ENCODE peak calls at places on chromosomes 12 and 14, in six cellular contexts. O, T, E, M, C and J are unnamed samples.

GRCh38 chr12:99765469-99766114 is 118.0 kb downstream of the GARIN6 start:
- DNase-seq in O (no peak), E (no peak), C (no peak), T (no peak), M (no peak), J (no peak)

GRCh38 chr14:87896393-87897380 is 96.3 kb downstream of the GALC start:
- DNase-seq in C (peak; percentile 5), M (peak; percentile 27), O (no peak), E (no peak), T (peak; percentile 50), J (no peak)

GRCh38 chr12:9244894-9245293 is 36.7 kb upstream of the PZP start:
- DNase-seq in M (peak; percentile 53), C (no peak), O (no peak), E (no peak), T (no peak), J (no peak)

GRCh38 chr14:77067632-77068514 is 30.2 kb upstream of the CIPC start:
- DNase-seq in C (no peak), M (peak; percentile 77), E (peak; percentile 80), T (peak; percentile 65), O (peak; percentile 94), J (peak; percentile 89)

GRCh38 chr14:55721353-55721752 is 141.3 kb downstream of the KTN1 start:
- DNase-seq in M (no peak), C (peak; percentile 52), T (peak; percentile 84), O (no peak), E (no peak), J (no peak)

GRCh38 chr14:54462048-54462447 is 20.9 kb upstream of the CNIH1 start:
- DNase-seq in E (no peak), M (no peak), T (no peak), C (no peak), O (no peak), J (no peak)

GRCh38 chr14:74920281-74920680 is 2.8 kb downstream of the RPS6KL1 start:
- DNase-seq in O (peak; percentile 70), T (no peak), M (no peak), C (no peak), E (no peak), J (no peak)

GRCh38 chr14:60651936-60652673 is 2.8 kb upstream of the SIX1 start:
- DNase-seq in C (no peak), T (no peak), E (no peak), O (no peak), M (no peak), J (no peak)

GRCh38 chr12:55244309-55244708 is at the start of gene OR6C74:
- DNase-seq in M (no peak), O (no peak), T (no peak), E (no peak), C (no peak), J (no peak)

GRCh38 chr12:104573-105081 is 38.1 kb downstream of the IQSEC3 start:
- DNase-seq in M (no peak), O (no peak), C (no peak), E (peak; percentile 46), T (peak; percentile 6), J (no peak)

GRCh38 chr14:102075155-102075554 is 11.7 kb downstream of the HSP90AA1 start:
- DNase-seq in E (no peak), C (no peak), T (no peak), O (no peak), M (no peak), J (no peak)

GRCh38 chr12:55849616-55850015 is 6.9 kb upstream of the MMP19 start:
- DNase-seq in T (no peak), M (no peak), E (no peak), C (no peak), O (no peak), J (no peak)

GRCh38 chr12:106774808-106775524 is 484 bp downstream of the RIC8B start:
- DNase-seq in T (no peak), O (peak; percentile 86), M (peak; percentile 38), E (no peak), C (no peak), J (no peak)

GRCh38 chr12:129973236-129973961 is 69.6 kb upstream of the TMEM132D start:
- DNase-seq in E (no peak), C (no peak), M (no peak), T (no peak), O (no peak), J (no peak)

GRCh38 chr12:89622115-89622514 is 86.5 kb downstream of the ATP2B1 start:
- DNase-seq in O (no peak), T (no peak), M (no peak), C (no peak), E (no peak), J (no peak)

GRCh38 chr12:47437570-47437969 is 268.3 kb downstream of the RPAP3 start:
- DNase-seq in O (no peak), M (no peak), T (no peak), C (no peak), E (no peak), J (no peak)

GRCh38 chr14:60646202-60646886 is 2.9 kb downstream of the SIX1 start:
- DNase-seq in O (no peak), M (no peak), E (no peak), C (no peak), T (no peak), J (no peak)

GRCh38 chr14:90599748-90600507 is 203.1 kb downstream of the CALM1 start:
- DNase-seq in C (no peak), O (no peak), E (no peak), M (no peak), T (no peak), J (no peak)

GRCh38 chr12:89040146-89040964 is 311.9 kb downstream of the DUSP6 start:
- DNase-seq in M (peak; percentile 53), T (no peak), E (no peak), O (no peak), C (peak; percentile 36), J (peak; percentile 87)

GRCh38 chr12:90589966-90590365 is 365.0 kb downstream of the CCER1 start:
- DNase-seq in E (no peak), M (no peak), C (no peak), T (no peak), O (no peak), J (no peak)

GRCh38 chr12:91813701-91814100 is 331.9 kb downstream of the BTG1 start:
- DNase-seq in E (no peak), C (no peak), M (no peak), T (no peak), O (no peak), J (no peak)

GRCh38 chr12:121090576-121091125 is 42.0 kb upstream of the P2RX7 start:
- DNase-seq in E (no peak), T (no peak), O (peak; percentile 76), M (no peak), C (no peak), J (peak; percentile 49)

GRCh38 chr12:121089813-121090430 is 42.8 kb upstream of the P2RX7 start:
- DNase-seq in E (no peak), T (no peak), O (peak; percentile 59), M (no peak), C (no peak), J (peak; percentile 81)

GRCh38 chr12:121088208-121088585 is 44.5 kb upstream of the P2RX7 start:
- DNase-seq in T (no peak), O (no peak), M (no peak), C (no peak), E (no peak), J (peak; percentile 56)

GRCh38 chr12:121087467-121088207 is 45.0 kb upstream of the P2RX7 start:
- DNase-seq in C (no peak), O (no peak), T (no peak), E (no peak), M (peak; percentile 44), J (peak; percentile 48)

GRCh38 chr12:121089031-121089812 is 43.5 kb upstream of the P2RX7 start:
- DNase-seq in M (no peak), T (no peak), E (peak; percentile 46), O (no peak), C (no peak), J (peak; percentile 75)
- TF ChIP-seq CTCF in M (peak; percentile 11), T (no peak), E (no peak), O (no peak), C (no peak), J (no peak)

GRCh38 chr14:65622703-65623102 is 210.2 kb downstream of the FUT8 start:
- DNase-seq in E (no peak), M (no peak), C (no peak), O (no peak), T (no peak), J (no peak)
- TF ChIP-seq CTCF in E (no peak), M (no peak), C (no peak), O (no peak), T (no peak), J (no peak)

GRCh38 chr14:93160353-93160801 is 24.3 kb downstream of the MOAP1 start:
- DNase-seq in E (no peak), T (no peak), M (no peak), O (no peak), C (no peak), J (no peak)
- TF ChIP-seq CTCF in E (no peak), T (peak; percentile 43), M (peak; percentile 26), O (no peak), C (peak; percentile 37), J (peak; percentile 54)

GRCh38 chr12:110531741-110532333 is 29.7 kb downstream of the RAD9B start:
- DNase-seq in M (peak; percentile 76), E (no peak), O (no peak), T (peak; percentile 78), C (no peak), J (no peak)
- TF ChIP-seq CTCF in M (no peak), E (no peak), O (no peak), T (no peak), C (no peak), J (no peak)

DNA sequence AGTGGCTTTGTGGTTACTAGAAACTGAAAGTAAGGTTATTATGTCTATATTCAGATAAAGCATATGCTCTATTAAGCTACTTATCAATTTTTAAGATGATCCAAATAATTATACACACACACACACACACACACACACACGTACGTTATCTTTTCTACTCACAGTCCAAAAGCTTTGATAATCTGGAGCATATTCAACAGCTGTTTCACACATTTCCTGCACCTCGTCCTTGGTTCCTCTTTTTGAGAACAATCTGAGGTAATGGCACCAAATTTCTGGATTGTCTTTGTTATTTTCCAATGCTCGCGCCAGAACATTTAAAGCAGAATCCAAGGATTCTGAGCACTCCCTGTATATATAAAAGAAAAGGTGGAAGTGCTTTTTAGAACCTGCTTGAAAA is 37.5 kb downstream of the ZFC3H1 start:
- DNase-seq in T (no peak), O (no peak), C (no peak), M (peak; percentile 19), E (no peak), J (no peak)
- TF ChIP-seq CTCF in T (no peak), O (no peak), C (no peak), M (no peak), E (no peak), J (no peak)

DNA sequence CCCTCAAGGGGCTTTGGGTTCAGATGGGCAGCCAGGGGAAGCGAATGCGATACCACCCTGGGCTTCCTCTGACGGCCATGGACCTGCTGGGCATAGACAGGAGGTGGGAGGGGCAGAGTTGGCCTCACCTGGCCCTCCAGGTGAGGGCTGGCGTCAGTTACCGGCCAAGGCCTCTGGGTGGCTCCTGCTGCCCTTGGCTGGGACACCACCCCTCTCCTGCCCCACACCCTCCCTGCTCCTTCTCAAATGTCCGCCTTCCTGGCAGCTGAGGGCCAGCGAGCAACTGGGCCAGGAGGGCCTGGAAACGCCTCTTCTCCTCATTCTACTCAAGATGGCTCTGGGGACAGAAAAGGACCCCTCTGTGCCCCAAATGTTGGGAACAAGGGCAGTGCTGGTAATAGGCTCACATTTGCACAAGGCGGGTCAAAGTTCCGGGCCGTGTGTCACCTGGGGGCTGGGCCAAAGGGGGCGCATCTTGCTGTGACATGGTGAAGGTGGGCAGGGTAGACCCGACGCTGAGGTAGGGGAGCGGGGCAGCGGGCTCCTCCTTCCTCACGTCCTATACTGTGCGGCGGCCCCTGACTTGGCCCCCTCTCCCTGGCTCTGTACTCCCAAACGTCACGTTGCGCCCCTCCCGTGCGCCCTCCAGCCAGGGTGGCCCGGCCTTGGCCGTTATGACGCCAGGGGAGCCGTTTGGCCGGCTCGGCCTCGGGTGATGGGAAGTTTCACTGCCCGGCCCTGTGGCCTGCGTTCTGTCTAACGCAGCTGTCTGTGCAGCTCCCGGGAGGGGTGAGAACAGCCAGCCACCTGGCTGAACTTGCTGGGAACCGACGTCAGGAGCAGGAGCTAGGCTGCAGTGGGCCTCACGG is 18.1 kb upstream of the DLK1 start:
- DNase-seq in O (no peak), M (no peak), T (peak; percentile 94), C (no peak), E (peak; percentile 98), J (no peak)
- TF ChIP-seq CTCF in O (no peak), M (no peak), T (no peak), C (no peak), E (no peak), J (no peak)